ENCODE peak calls at places on chromosomes 2 and 18, in five cellular contexts. A is heart right ventricle, M is OCI-LY7, I is A549, J is pancreas. L is an unnamed sample.

GRCh38 chr18:58671941-58672565 is 788 bp downstream of the MALT1 start:
- DNase-seq in A (no peak), M (peak), I (peak), J (no peak), L (peak)

GRCh38 chr2:233925402-233925801 is 8.2 kb downstream of the TRPM8 start:
- DNase-seq in A (no peak), M (no peak), I (no peak), J (no peak), L (no peak)

GRCh38 chr2:152466041-152466440 is 131.1 kb downstream of the FMNL2 start:
- DNase-seq in A (no peak), M (no peak), I (peak), J (no peak), L (peak)

GRCh38 chr2:170587937-170588336 is 127.2 kb upstream of the SP5 start:
- DNase-seq in A (no peak), M (no peak), I (no peak), J (no peak), L (no peak)

GRCh38 chr2:143530753-143531152 is 401.5 kb downstream of the ARHGAP15 start:
- DNase-seq in A (no peak), M (no peak), I (no peak), J (no peak), L (no peak)

GRCh38 chr2:142951190-142952007 is 73.9 kb downstream of the KYNU start:
- DNase-seq in A (no peak), M (no peak), I (no peak), J (no peak), L (no peak)

GRCh38 chr2:168156661-168157060 is 90.7 kb downstream of the STK39 start:
- DNase-seq in A (peak), M (no peak), I (peak), J (no peak), L (no peak)

GRCh38 chr2:47531378-47532042 is 128.6 kb downstream of the MSH2 start:
- DNase-seq in A (peak), M (no peak), I (no peak), J (no peak), L (no peak)

GRCh38 chr18:6629635-6630140 is 99.8 kb upstream of the ARHGAP28 start:
- DNase-seq in A (no peak), M (no peak), I (peak), J (no peak), L (no peak)

GRCh38 chr2:137942785-137943034 is 21.6 kb upstream of the HNMT start:
- DNase-seq in A (no peak), M (no peak), I (peak), J (no peak), L (no peak)

GRCh38 chr2:37773354-37773753 is 101.9 kb upstream of the CDC42EP3 start:
- DNase-seq in A (no peak), M (no peak), I (no peak), J (no peak), L (no peak)

GRCh38 chr18:54769526-54770464 is 58.5 kb upstream of the RAB27B start:
- DNase-seq in A (no peak), M (no peak), I (no peak), J (no peak), L (no peak)

GRCh38 chr2:42770288-42771131 is 6.6 kb upstream of the OXER1 start:
- DNase-seq in A (no peak), M (peak), I (peak), J (peak), L (peak)

GRCh38 chr2:235669983-235670962 is 176.4 kb downstream of the AGAP1 start:
- DNase-seq in A (peak), M (no peak), I (peak), J (peak), L (no peak)

GRCh38 chr2:224038830-224039079 is 331 bp downstream of the SERPINE2 start:
- DNase-seq in A (no peak), M (no peak), I (no peak), J (peak), L (no peak)

GRCh38 chr18:63192885-63193349 is 126.7 kb downstream of the BCL2 start:
- DNase-seq in A (no peak), M (no peak), I (no peak), J (no peak), L (peak)

GRCh38 chr2:158321264-158321663 is 135.3 kb downstream of the CCDC148 start:
- DNase-seq in A (no peak), M (no peak), I (no peak), J (no peak), L (no peak)

GRCh38 chr2:111667542-111668273 is 216.3 kb downstream of the ANAPC1 start:
- DNase-seq in A (peak), M (no peak), I (peak), J (peak), L (no peak)

GRCh38 chr2:135140606-135141005 is 88.5 kb downstream of the RAB3GAP1 start:
- DNase-seq in A (no peak), M (no peak), I (no peak), J (no peak), L (no peak)

GRCh38 chr2:72757177-72757775 is 68.6 kb downstream of the EXOC6B start:
- DNase-seq in A (peak), M (no peak), I (peak), J (peak), L (no peak)

GRCh38 chr18:48634975-48635374 is 96.1 kb downstream of the CTIF start:
- DNase-seq in A (no peak), M (no peak), I (no peak), J (no peak), L (no peak)

GRCh38 chr18:10119991-10120390 is 206.2 kb downstream of the VAPA start:
- DNase-seq in A (no peak), M (no peak), I (no peak), J (no peak), L (no peak)

GRCh38 chr2:101981484-101981883 is 10.3 kb upstream of the IL1R2 start:
- DNase-seq in A (no peak), M (no peak), I (no peak), J (no peak), L (no peak)

GRCh38 chr2:151258121-151258520 is 3.5 kb downstream of the RBM43 start:
- DNase-seq in A (no peak), M (no peak), I (no peak), J (no peak), L (no peak)

GRCh38 chr2:126942427-126943203 is 43.9 kb downstream of the TEX51 start:
- DNase-seq in A (no peak), M (no peak), I (no peak), J (no peak), L (no peak)

GRCh38 chr18:31555971-31556747 is 35.5 kb upstream of the TTR start:
- DNase-seq in A (peak), M (peak), I (peak), J (peak), L (peak)

GRCh38 chr2:42493885-42494433 is at the start of gene KCNG3:
- DNase-seq in A (peak), M (peak), I (peak), J (peak), L (peak)

GRCh38 chr2:178241852-178242551 is 47.7 kb downstream of the OSBPL6 start:
- DNase-seq in A (peak), M (no peak), I (peak), J (peak), L (no peak)

GRCh38 chr2:226797989-226798421 is 1.6 kb downstream of the IRS1 start:
- DNase-seq in A (peak), M (no peak), I (no peak), J (no peak), L (no peak)

GRCh38 chr2:191478754-191479679 is 198.9 kb upstream of the NABP1 start:
- DNase-seq in A (peak), M (no peak), I (no peak), J (peak), L (no peak)

GRCh38 chr18:25726278-25726677 is 364.1 kb downstream of the SS18 start:
- DNase-seq in A (no peak), M (no peak), I (no peak), J (no peak), L (no peak)

GRCh38 chr18:22102948-22103663 is 66.3 kb upstream of the GATA6 start:
- DNase-seq in A (no peak), M (no peak), I (no peak), J (no peak), L (peak)

DNA sequence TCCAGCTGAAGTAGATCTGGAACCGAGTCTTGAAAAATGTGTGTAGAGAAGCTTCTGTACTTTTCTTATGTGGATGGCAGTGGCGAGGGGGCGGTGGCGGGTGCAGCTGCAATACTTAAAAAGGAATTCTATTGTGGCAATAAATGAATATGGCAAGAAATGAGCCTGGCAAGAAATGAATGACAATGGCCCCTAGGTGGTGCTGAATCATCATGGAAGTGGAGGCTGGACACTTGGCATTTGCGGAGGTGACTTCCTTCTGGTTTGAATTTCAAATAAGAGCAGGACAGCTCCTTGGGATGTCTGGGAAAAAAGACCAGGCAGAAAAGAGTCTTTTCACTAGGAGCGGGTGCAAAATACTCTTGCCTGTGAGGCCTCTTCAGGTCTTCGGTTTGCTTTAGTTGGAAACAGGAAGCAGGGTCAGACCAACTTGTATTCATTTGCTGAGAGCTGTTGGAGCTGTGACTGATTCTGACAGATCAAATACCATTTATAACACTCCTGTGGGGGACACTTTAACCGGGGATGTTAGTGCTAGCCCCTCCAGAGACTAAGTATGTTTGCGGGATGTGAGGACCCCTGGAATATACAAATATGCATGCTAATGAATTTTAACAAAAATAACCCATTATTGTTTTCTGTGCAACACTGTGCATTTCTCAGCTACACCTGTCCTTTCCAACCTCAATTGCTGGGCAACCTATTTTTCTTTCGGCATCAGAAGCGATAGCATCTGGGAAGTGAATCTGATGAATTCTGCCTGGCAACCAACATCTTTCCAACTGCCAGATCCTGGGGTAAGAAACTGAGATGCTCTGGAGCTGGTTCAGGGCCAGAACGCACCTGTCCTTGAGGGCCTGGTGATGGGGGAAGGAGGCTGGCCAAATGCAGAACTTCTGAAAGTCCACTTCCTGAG is 35.4 kb downstream of the FASTKD2 start:
- DNase-seq in A (peak), M (peak), I (peak), J (peak), L (peak)
- TF ChIP-seq CTCF in A (peak), M (peak), I (peak), J (no peak), L (peak)

GRCh38 chr18:473687-474265 is 26.7 kb downstream of the COLEC12 start:
- DNase-seq in A (no peak), M (no peak), I (no peak), J (no peak), L (no peak)

GRCh38 chr18:471701-472100 is 28.8 kb downstream of the COLEC12 start:
- DNase-seq in A (no peak), M (no peak), I (no peak), J (no peak), L (no peak)

GRCh38 chr18:475202-475624 is 25.3 kb downstream of the COLEC12 start:
- DNase-seq in A (peak), M (no peak), I (no peak), J (no peak), L (no peak)

GRCh38 chr18:476368-476767 is 24.1 kb downstream of the COLEC12 start:
- DNase-seq in A (no peak), M (no peak), I (no peak), J (no peak), L (no peak)

GRCh38 chr18:474416-474815 is 26.1 kb downstream of the COLEC12 start:
- DNase-seq in A (no peak), M (no peak), I (no peak), J (no peak), L (no peak)
- H3K4me3 ChIP-seq in A (no peak), M (no peak), I (no peak), J (no peak), L (no peak)

GRCh38 chr2:208389940-208390339 is 16.7 kb upstream of the PTH2R start:
- DNase-seq in A (no peak), M (no peak), I (no peak), J (no peak), L (no peak)

GRCh38 chr2:208386546-208386945 is 20.0 kb upstream of the PTH2R start:
- DNase-seq in A (no peak), M (no peak), I (no peak), J (no peak), L (no peak)

DNA sequence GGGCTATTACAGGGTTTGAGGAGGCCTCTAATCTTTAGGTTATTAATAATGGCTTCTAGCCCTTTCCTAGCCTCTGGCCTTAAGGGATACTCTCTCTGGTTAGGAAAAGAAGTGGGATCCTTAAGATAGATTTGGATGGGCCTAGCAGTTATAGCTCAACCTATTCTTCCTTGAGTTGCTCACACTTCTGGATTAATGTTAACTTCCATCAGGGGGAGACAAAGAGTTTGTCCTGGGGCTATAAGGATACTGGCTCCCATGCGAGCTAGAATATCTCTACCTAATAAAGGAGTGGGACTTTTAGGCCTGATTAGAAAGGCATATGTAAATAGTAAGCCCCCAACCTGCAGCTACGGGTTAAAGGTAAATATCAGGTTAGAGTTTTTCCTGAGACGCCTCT is 14.3 kb upstream of the PTH2R start:
- DNase-seq in A (no peak), M (no peak), I (no peak), J (no peak), L (no peak)
- TF ChIP-seq CTCF in A (no peak), M (peak), I (no peak), J (no peak), L (no peak)

DNA sequence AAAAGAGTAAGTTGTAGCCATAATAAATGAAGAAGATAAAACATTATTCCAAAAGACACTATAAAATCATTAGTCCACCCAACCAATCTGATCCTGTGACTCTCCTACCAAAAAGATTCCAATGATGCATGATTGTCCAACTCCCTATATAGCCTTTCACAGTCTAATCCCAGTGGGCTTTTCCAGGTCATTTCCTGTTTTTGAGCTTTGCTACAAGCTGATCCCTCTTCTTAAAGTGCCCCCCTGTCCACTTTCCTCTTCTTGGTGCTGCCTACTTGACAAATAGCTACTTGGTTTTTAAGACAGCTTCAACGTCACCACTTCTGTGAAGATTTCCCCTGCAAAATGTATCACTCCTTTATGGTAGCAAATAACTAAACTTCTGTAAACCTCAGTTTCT is 88.4 kb downstream of the SEMA4F start:
- DNase-seq in A (no peak), M (no peak), I (no peak), J (no peak), L (no peak)
- H3K4me3 ChIP-seq in A (no peak), M (no peak), I (no peak), J (no peak), L (no peak)